ENCODE peak calls at places on chromosomes 12 and 14, in seven cellular contexts. F is central memory CD8-positive, alpha-beta T cell; E is activated T-cell treated with anti-CD3 and anti-CD28 coated beads, Interleukin-2, amount 50 U/mL, for 48 hours; U is central memory CD4-positive, alpha-beta T cell; Z is GM10248; B is Right ventricle myocardium superior; C is NCI-H1092. L is an unnamed sample.
A peak's percentile ranks its signal among the peaks of the same experiment; 100 is the strongest.

GRCh38 chr14:38309522-38310262 is 53.8 kb upstream of the CLEC14A start:
- DNase-seq in B (no peak), U (no peak), E (no peak), Z (no peak), F (no peak), C (no peak), L (no peak)

GRCh38 chr12:50734409-50735263 is 29.3 kb upstream of the ATF1 start:
- DNase-seq in B (no peak), F (no peak), Z (peak; percentile 22), U (no peak), E (peak; percentile 25), C (no peak), L (no peak)

GRCh38 chr12:52217223-52217622 is 15.8 kb upstream of the KRT7 start:
- DNase-seq in F (no peak), C (no peak), B (peak; percentile 73), E (no peak), U (no peak), Z (no peak), L (peak; percentile 77)

GRCh38 chr12:127550271-127550670 is 716.7 kb upstream of the TMEM132C start:
- DNase-seq in E (no peak), B (no peak), C (no peak), Z (no peak), F (no peak), U (no peak), L (no peak)

GRCh38 chr14:52059614-52060013 is 9.2 kb downstream of the NID2 start:
- DNase-seq in B (no peak), F (no peak), Z (no peak), E (no peak), C (no peak), U (no peak), L (no peak)

GRCh38 chr12:127381681-127382080 is 885.3 kb upstream of the TMEM132C start:
- DNase-seq in E (no peak), C (no peak), Z (no peak), B (no peak), U (no peak), F (no peak), L (no peak)

GRCh38 chr12:6372403-6373003 is 2.9 kb downstream of the SCNN1A start:
- DNase-seq in Z (no peak), C (no peak), F (no peak), U (no peak), B (no peak), E (no peak), L (peak; percentile 67)

GRCh38 chr14:96792003-96792402 is 5.2 kb upstream of the VRK1 start:
- DNase-seq in Z (no peak), C (no peak), E (no peak), B (no peak), U (no peak), F (no peak), L (no peak)

GRCh38 chr12:6450091-6450868 is 1.6 kb upstream of the TAPBPL start:
- DNase-seq in U (no peak), C (no peak), F (no peak), Z (no peak), E (no peak), B (no peak), L (peak; percentile 65)

GRCh38 chr12:101828463-101829196 is 2.1 kb downstream of the GNPTAB start:
- DNase-seq in F (no peak), B (no peak), E (no peak), Z (no peak), C (no peak), U (no peak), L (no peak)